ENCODE peak calls at places on chromosome 6, in five cellular contexts. G is uterus, W is fibroblast of lung, L is GM13977, H is heart left ventricle. V is an unnamed sample.

GRCh38 chr6:70270287-70271005 is 32.4 kb downstream of the COL9A1 start:
- DNase-seq in G (no peak), W (no peak), L (no peak), H (no peak), V (no peak)

GRCh38 chr6:133610974-133611373 is 277.9 kb upstream of the TCF21 start:
- DNase-seq in G (no peak), H (no peak), W (peak), L (no peak), V (no peak)

GRCh38 chr6:141808662-141809061 is 324.1 kb upstream of the GJE1 start:
- DNase-seq in L (no peak), H (no peak), G (no peak), W (no peak), V (no peak)

GRCh38 chr6:6633898-6634734 is 45.6 kb downstream of the LY86 start:
- DNase-seq in H (no peak), L (no peak), G (no peak), W (no peak), V (no peak)

GRCh38 chr6:125095501-125096301 is 57.9 kb upstream of the TPD52L1 start:
- DNase-seq in H (no peak), W (peak), G (no peak), L (no peak), V (peak)

GRCh38 chr6:115908906-115909559 is 151.7 kb downstream of the FRK start:
- DNase-seq in G (no peak), L (no peak), W (no peak), H (no peak), V (no peak)

GRCh38 chr6:62805431-62805830 is 405.8 kb upstream of the FKBP1C start:
- DNase-seq in G (no peak), W (no peak), L (no peak), H (no peak), V (no peak)

GRCh38 chr6:37793067-37793466 is 26.5 kb upstream of the ZFAND3 start:
- DNase-seq in L (no peak), W (no peak), H (no peak), G (no peak), V (no peak)

GRCh38 chr6:16656451-16656850 is 104.8 kb downstream of the ATXN1 start:
- DNase-seq in G (no peak), L (no peak), W (no peak), H (no peak), V (no peak)

GRCh38 chr6:66568271-66568670 is 861.2 kb upstream of the EYS start:
- DNase-seq in G (no peak), W (no peak), H (no peak), L (no peak), V (no peak)

GRCh38 chr6:33809619-33810018 is 5.8 kb upstream of the MLN start:
- DNase-seq in G (no peak), L (no peak), H (peak), W (no peak), V (no peak)

GRCh38 chr6:118896339-118897136 is 2.6 kb downstream of the ASF1A start:
- DNase-seq in H (no peak), W (peak), G (no peak), L (peak), V (peak)

GRCh38 chr6:25175216-25175615 is 104.0 kb upstream of the CARMIL1 start:
- DNase-seq in W (no peak), L (no peak), H (no peak), G (no peak), V (peak)

GRCh38 chr6:43120938-43121913 is 45.1 kb downstream of the PTK7 start:
- DNase-seq in G (peak), W (peak), L (no peak), H (no peak), V (peak)

GRCh38 chr6:138086573-138087196 is 20.5 kb downstream of the PERP start:
- DNase-seq in W (peak), H (no peak), L (no peak), G (no peak), V (no peak)

GRCh38 chr6:104281370-104281769 is 578.3 kb downstream of the HACE1 start:
- DNase-seq in G (no peak), W (no peak), H (no peak), L (no peak), V (no peak)

GRCh38 chr6:136403166-136403980 is 113.7 kb upstream of the BCLAF1 start:
- DNase-seq in H (no peak), W (peak), G (peak), L (no peak), V (peak)

GRCh38 chr6:166244353-166245045 is 63.7 kb downstream of the PRR18 start:
- DNase-seq in H (no peak), W (no peak), G (no peak), L (peak), V (no peak)

GRCh38 chr6:170046786-170047626 is 243.9 kb downstream of the DLL1 start:
- DNase-seq in G (no peak), H (no peak), L (no peak), W (peak), V (no peak)

GRCh38 chr6:33837070-33837469 is 33.3 kb upstream of the MLN start:
- DNase-seq in W (no peak), H (no peak), L (no peak), G (no peak), V (no peak)

GRCh38 chr6:134146268-134147032 is 94.0 kb upstream of the SLC2A12 start:
- DNase-seq in L (no peak), W (no peak), G (no peak), H (no peak), V (no peak)

GRCh38 chr6:134436281-134436815 is 118.4 kb upstream of the SGK1 start:
- DNase-seq in G (peak), W (peak), L (peak), H (no peak), V (peak)

GRCh38 chr6:100806280-100806679 is 74.8 kb downstream of the ASCC3 start:
- DNase-seq in H (no peak), L (no peak), G (no peak), W (peak), V (no peak)

GRCh38 chr6:340991-341827 is 48.9 kb downstream of the DUSP22 start:
- DNase-seq in L (peak), W (no peak), H (peak), G (no peak), V (no peak)

GRCh38 chr6:143963158-143963919 is 44.7 kb downstream of the PLAGL1 start:
- DNase-seq in G (no peak), H (no peak), L (no peak), W (no peak), V (no peak)

GRCh38 chr6:70369332-70369950 is 43.9 kb upstream of the FAM135A start:
- DNase-seq in H (no peak), W (peak), G (peak), L (peak), V (peak)

GRCh38 chr6:89799756-89800155 is 19.8 kb downstream of the MDN1 start:
- DNase-seq in W (no peak), L (no peak), H (no peak), G (no peak), V (no peak)

GRCh38 chr6:6694825-6695710 is 106.5 kb downstream of the LY86 start:
- DNase-seq in G (peak), H (peak), W (peak), L (no peak), V (no peak)

GRCh38 chr6:25968769-25969168 is 6.2 kb downstream of the TRIM38 start:
- DNase-seq in L (no peak), W (peak), G (no peak), H (no peak), V (no peak)

GRCh38 chr6:46090115-46091079 is 39.4 kb upstream of the ENPP4 start:
- DNase-seq in W (peak), G (peak), L (peak), H (peak), V (peak)

GRCh38 chr6:161788531-161788930 is 514.7 kb upstream of the AGPAT4 start:
- DNase-seq in L (no peak), H (no peak), G (no peak), W (no peak), V (no peak)

GRCh38 chr6:132198896-132199295 is 202.4 kb downstream of the MOXD1 start:
- DNase-seq in G (no peak), H (no peak), L (no peak), W (peak), V (peak)

GRCh38 chr6:154249499-154250298 is 106.9 kb downstream of the IPCEF1 start:
- DNase-seq in L (peak), H (no peak), G (no peak), W (no peak), V (no peak)

GRCh38 chr6:158757753-158758090 is 61.4 kb downstream of the EZR start:
- DNase-seq in L (no peak), H (no peak), G (no peak), W (no peak), V (no peak)

GRCh38 chr6:157222201-157222981 is 100.9 kb downstream of the TMEM242 start:
- DNase-seq in L (no peak), H (peak), G (peak), W (no peak), V (no peak)

GRCh38 chr6:152078804-152079203 is 271.3 kb downstream of the ESR1 start:
- DNase-seq in G (no peak), L (no peak), W (no peak), H (no peak), V (no peak)
- TF ChIP-seq CTCF in G (no peak), L (no peak), W (no peak), H (no peak), V (no peak)

DNA sequence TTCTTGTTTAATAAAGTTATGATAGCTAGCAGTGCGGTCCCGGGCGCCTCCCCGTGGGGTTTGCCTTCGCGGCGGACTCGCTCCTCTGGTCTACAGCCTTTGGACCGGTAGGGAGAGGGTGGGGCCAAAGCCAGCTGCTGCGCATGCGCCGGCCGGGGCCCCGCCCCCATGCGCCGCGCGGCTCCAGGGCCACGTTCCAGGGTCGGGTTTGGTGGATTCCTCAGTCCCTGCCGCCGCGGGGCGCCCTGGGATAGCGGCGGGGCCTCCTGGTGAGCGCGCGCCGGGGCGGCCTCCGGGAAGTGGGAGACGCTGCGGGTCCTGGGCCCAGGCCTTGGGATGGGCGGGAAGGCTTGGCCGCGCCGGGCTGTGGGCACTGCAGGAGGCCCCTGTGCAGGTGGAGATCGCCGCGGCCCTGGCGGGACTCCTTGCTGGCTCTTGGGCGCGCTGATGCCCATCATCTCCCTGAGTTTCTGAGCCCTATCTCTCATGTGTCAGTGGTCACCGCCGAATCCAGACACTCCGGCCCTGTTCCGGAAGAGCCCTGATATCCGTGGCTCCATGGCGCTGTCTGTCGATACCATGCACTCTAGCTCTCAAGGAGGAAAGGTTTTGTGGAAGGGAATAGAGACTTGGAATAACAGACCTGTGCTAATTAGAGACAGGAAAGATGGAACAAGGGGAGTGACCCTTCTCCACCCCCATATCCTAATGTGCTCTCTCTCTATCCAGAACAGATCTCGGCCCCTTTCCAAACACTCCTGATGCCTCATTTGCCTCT is at the start of gene VARS2:
- DNase-seq in H (peak), G (peak), L (peak), W (peak), V (peak)
- TF ChIP-seq CTCF in H (peak), G (peak), L (peak), W (peak), V (peak)

GRCh38 chr6:36145495-36145894 is 15.2 kb downstream of the MAPK13 start:
- DNase-seq in H (no peak), G (no peak), W (no peak), L (no peak), V (no peak)

GRCh38 chr6:36150283-36150682 is 20.0 kb downstream of the MAPK13 start:
- DNase-seq in W (peak), L (no peak), G (no peak), H (no peak), V (no peak)

GRCh38 chr6:36141961-36142360 is 11.6 kb downstream of the MAPK13 start:
- DNase-seq in L (no peak), W (no peak), G (no peak), H (no peak), V (no peak)

GRCh38 chr6:36149436-36149835 is 19.1 kb downstream of the MAPK13 start:
- DNase-seq in H (no peak), L (no peak), G (no peak), W (no peak), V (no peak)

GRCh38 chr6:36147294-36147693 is 17.0 kb downstream of the MAPK13 start:
- DNase-seq in G (no peak), L (no peak), H (peak), W (no peak), V (no peak)
- TF ChIP-seq CTCF in G (no peak), L (no peak), H (no peak), W (no peak), V (no peak)

GRCh38 chr6:41775293-41775882 is 4.3 kb downstream of the FRS3 start:
- DNase-seq in G (no peak), W (no peak), L (no peak), H (no peak), V (no peak)
- TF ChIP-seq CTCF in G (no peak), W (no peak), L (no peak), H (no peak), V (no peak)

DNA sequence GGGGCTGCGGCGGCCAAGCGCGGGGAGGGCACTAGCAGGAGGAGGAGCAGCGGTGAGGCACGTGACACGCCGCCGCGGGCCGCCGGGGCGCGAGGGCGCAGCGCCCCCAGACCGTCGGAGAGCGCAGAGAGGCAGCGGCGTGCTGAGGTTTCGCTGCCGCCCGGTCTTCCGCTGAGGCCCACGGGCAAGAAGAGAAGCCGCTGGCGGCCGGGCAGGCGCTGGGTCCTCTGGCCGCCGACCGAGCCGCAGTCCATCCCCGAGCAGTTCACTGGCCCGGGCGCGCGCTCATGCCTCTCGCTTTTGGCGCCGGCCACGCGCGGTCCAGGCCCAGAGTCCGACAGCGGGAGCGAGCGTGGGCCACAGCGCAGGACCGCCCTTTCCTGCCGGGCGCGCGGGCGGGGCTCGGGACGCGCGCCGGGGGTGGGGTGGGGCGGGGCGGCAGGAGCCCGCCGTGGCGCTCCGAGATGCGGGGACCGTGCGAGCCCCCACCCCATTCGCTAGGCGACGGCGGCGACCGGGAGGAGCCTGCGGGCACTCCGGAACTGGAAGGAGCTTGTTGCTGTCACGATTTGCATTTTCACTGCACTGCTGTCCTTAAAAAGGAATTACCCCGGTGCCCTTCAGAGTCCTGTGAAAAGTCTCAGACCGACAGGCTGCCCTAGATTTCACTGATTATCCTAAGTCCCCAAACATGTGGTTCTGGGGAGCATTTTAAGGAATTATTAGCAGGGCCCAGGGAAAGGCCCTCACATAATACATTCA is at the start of gene MCUR1:
- DNase-seq in G (peak), L (peak), H (peak), W (peak), V (peak)
- TF ChIP-seq CTCF in G (peak), L (peak), H (peak), W (no peak), V (peak)

GRCh38 chr6:28531479-28532128 is 5.9 kb downstream of the GPX5 start:
- DNase-seq in L (no peak), W (no peak), G (no peak), H (no peak), V (no peak)
- TF ChIP-seq CTCF in L (no peak), W (no peak), G (no peak), H (no peak), V (no peak)

GRCh38 chr6:142913511-142914047 is 31.4 kb downstream of the HIVEP2 start:
- DNase-seq in H (no peak), W (no peak), L (peak), G (no peak), V (no peak)
- TF ChIP-seq CTCF in H (no peak), W (no peak), L (peak), G (no peak), V (no peak)

DNA sequence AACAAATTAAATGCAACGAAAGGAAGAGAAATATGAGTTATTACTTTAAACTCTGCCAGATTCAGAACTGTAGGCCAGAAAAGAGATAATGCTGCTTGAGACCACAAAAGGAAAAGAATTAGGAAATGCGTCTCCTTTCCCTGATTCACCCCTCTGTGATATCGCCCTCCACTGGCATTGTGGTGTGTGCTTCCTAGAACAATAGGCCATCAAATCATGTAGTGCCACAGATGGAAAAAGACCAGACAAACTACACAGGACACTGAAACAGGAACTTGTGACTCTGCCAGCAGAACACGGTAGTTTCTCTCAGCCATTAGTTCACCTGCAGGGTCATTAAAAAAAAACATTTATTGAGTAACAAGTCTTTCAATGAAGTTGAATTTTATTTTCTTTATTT is 14.8 kb upstream of the LAMA4 start:
- DNase-seq in H (no peak), L (no peak), G (peak), W (no peak), V (no peak)
- TF ChIP-seq CTCF in H (no peak), L (no peak), G (peak), W (peak), V (peak)

V was measured in HFFc6.